ENCODE peak calls at places on chromosomes 3 and 15, in six cellular contexts. One of them, this sample, is unnamed.
A peak's percentile ranks its signal among the peaks of the same experiment; 100 is the strongest.

GRCh38 chr3:156477306-156477705 is 77.6 kb downstream of the SSR3 start:
- DNase-seq in H1: no peak
- DNase-seq in GM12891: no peak
- DNase-seq in K562: no peak
- DNase-seq in GM12878: no peak
- DNase-seq in HepG2: no peak
- DNase-seq in this sample: no peak

GRCh38 chr3:185757176-185757575 is 67.7 kb downstream of the IGF2BP2 start:
- DNase-seq in H1: no peak
- DNase-seq in GM12891: no peak
- DNase-seq in K562: no peak
- DNase-seq in GM12878: no peak
- DNase-seq in HepG2: no peak
- DNase-seq in this sample: no peak

GRCh38 chr15:33007295-33007855 is 187.1 kb downstream of the FMN1 start:
- DNase-seq in H1: no peak
- DNase-seq in GM12891: no peak
- DNase-seq in K562: no peak
- DNase-seq in GM12878: no peak
- DNase-seq in HepG2: no peak
- DNase-seq in this sample: no peak

GRCh38 chr3:57164606-57165573 is at the start of gene IL17RD:
- DNase-seq in H1: peak; percentile 92
- DNase-seq in GM12891: peak; percentile 67
- DNase-seq in K562: peak; percentile 94
- DNase-seq in GM12878: no peak
- DNase-seq in HepG2: peak; percentile 37
- DNase-seq in this sample: peak; percentile 51

GRCh38 chr3:126130981-126131750 is 47.2 kb upstream of the SLC41A3 start:
- DNase-seq in H1: peak; percentile 8
- DNase-seq in GM12891: no peak
- DNase-seq in K562: no peak
- DNase-seq in GM12878: no peak
- DNase-seq in HepG2: no peak
- DNase-seq in this sample: no peak

GRCh38 chr3:99532246-99532645 is 106.1 kb upstream of the COL8A1 start:
- DNase-seq in H1: peak; percentile 73
- DNase-seq in GM12891: no peak
- DNase-seq in K562: peak; percentile 7
- DNase-seq in GM12878: no peak
- DNase-seq in HepG2: peak; percentile 29
- DNase-seq in this sample: no peak

GRCh38 chr3:136350557-136350956 is 100.4 kb downstream of the PCCB start:
- DNase-seq in H1: no peak
- DNase-seq in GM12891: no peak
- DNase-seq in K562: no peak
- DNase-seq in GM12878: no peak
- DNase-seq in HepG2: no peak
- DNase-seq in this sample: no peak

GRCh38 chr15:84749111-84749991 is 959 bp downstream of the ZNF592 start:
- DNase-seq in H1: peak; percentile 53
- DNase-seq in GM12891: no peak
- DNase-seq in K562: peak; percentile 42
- DNase-seq in GM12878: no peak
- DNase-seq in HepG2: peak; percentile 56
- DNase-seq in this sample: no peak

GRCh38 chr3:194058189-194058571 is 77.8 kb upstream of the HES1 start:
- DNase-seq in H1: peak; percentile 79
- DNase-seq in GM12891: peak; percentile 42
- DNase-seq in K562: peak; percentile 26
- DNase-seq in GM12878: no peak
- DNase-seq in HepG2: peak; percentile 65
- DNase-seq in this sample: peak; percentile 60

GRCh38 chr3:15557511-15557946 is 36.0 kb upstream of the COLQ start:
- DNase-seq in H1: peak; percentile 55
- DNase-seq in GM12891: peak; percentile 13
- DNase-seq in K562: peak; percentile 67
- DNase-seq in GM12878: peak; percentile 67
- DNase-seq in HepG2: peak; percentile 75
- DNase-seq in this sample: no peak

GRCh38 chr3:97711664-97712063 is 52.9 kb upstream of the ARL6 start:
- DNase-seq in H1: no peak
- DNase-seq in GM12891: no peak
- DNase-seq in K562: no peak
- DNase-seq in GM12878: no peak
- DNase-seq in HepG2: no peak
- DNase-seq in this sample: no peak

GRCh38 chr3:40309925-40310635 is 573 bp downstream of the EIF1B start:
- DNase-seq in H1: peak; percentile 76
- DNase-seq in GM12891: peak; percentile 22
- DNase-seq in K562: peak; percentile 65
- DNase-seq in GM12878: no peak
- DNase-seq in HepG2: peak; percentile 35
- DNase-seq in this sample: peak; percentile 28

GRCh38 chr3:142693294-142693853 is 30.5 kb upstream of the TRPC1 start:
- DNase-seq in H1: no peak
- DNase-seq in GM12891: no peak
- DNase-seq in K562: no peak
- DNase-seq in GM12878: no peak
- DNase-seq in HepG2: no peak
- DNase-seq in this sample: no peak

GRCh38 chr3:42504334-42505202 is 2.1 kb downstream of the VIPR1 start:
- DNase-seq in H1: peak; percentile 38
- DNase-seq in GM12891: no peak
- DNase-seq in K562: no peak
- DNase-seq in GM12878: no peak
- DNase-seq in HepG2: no peak
- DNase-seq in this sample: no peak

GRCh38 chr15:43255376-43255775 is 11.4 kb downstream of the TGM5 start:
- DNase-seq in H1: no peak
- DNase-seq in GM12891: no peak
- DNase-seq in K562: no peak
- DNase-seq in GM12878: no peak
- DNase-seq in HepG2: no peak
- DNase-seq in this sample: no peak

GRCh38 chr3:148727242-148727641 is 29.5 kb downstream of the AGTR1 start:
- DNase-seq in H1: peak; percentile 53
- DNase-seq in GM12891: peak; percentile 11
- DNase-seq in K562: no peak
- DNase-seq in GM12878: no peak
- DNase-seq in HepG2: peak; percentile 30
- DNase-seq in this sample: no peak

GRCh38 chr3:134008630-134009156 is 21.0 kb downstream of the SLCO2A1 start:
- DNase-seq in H1: no peak
- DNase-seq in GM12891: no peak
- DNase-seq in K562: no peak
- DNase-seq in GM12878: no peak
- DNase-seq in HepG2: no peak
- DNase-seq in this sample: no peak

GRCh38 chr3:152200476-152201422 is 68.0 kb upstream of the MBNL1 start:
- DNase-seq in H1: no peak
- DNase-seq in GM12891: no peak
- DNase-seq in K562: no peak
- DNase-seq in GM12878: no peak
- DNase-seq in HepG2: no peak
- DNase-seq in this sample: no peak

GRCh38 chr3:57971975-57972374 is 36.2 kb upstream of the FLNB start:
- DNase-seq in H1: no peak
- DNase-seq in GM12891: no peak
- DNase-seq in K562: no peak
- DNase-seq in GM12878: no peak
- DNase-seq in HepG2: no peak
- DNase-seq in this sample: no peak

GRCh38 chr15:30940359-30940758 is 36.6 kb downstream of the FAN1 start:
- DNase-seq in H1: no peak
- DNase-seq in GM12891: no peak
- DNase-seq in K562: no peak
- DNase-seq in GM12878: no peak
- DNase-seq in HepG2: no peak
- DNase-seq in this sample: no peak

GRCh38 chr15:90535254-90535653 is 5.5 kb downstream of the CRTC3 start:
- DNase-seq in H1: no peak
- DNase-seq in GM12891: no peak
- DNase-seq in K562: no peak
- DNase-seq in GM12878: no peak
- DNase-seq in HepG2: no peak
- DNase-seq in this sample: no peak

GRCh38 chr15:100903191-100903590 is 16.0 kb upstream of the LRRK1 start:
- DNase-seq in H1: no peak
- DNase-seq in GM12891: no peak
- DNase-seq in K562: no peak
- DNase-seq in GM12878: no peak
- DNase-seq in HepG2: no peak
- DNase-seq in this sample: no peak

GRCh38 chr15:97995881-97996603 is 35.5 kb downstream of the ARRDC4 start:
- DNase-seq in H1: peak; percentile 49
- DNase-seq in GM12891: no peak
- DNase-seq in K562: no peak
- DNase-seq in GM12878: no peak
- DNase-seq in HepG2: no peak
- DNase-seq in this sample: no peak

GRCh38 chr15:66849746-66850077 is 147.7 kb downstream of the SMAD6 start:
- DNase-seq in H1: no peak
- DNase-seq in GM12891: no peak
- DNase-seq in K562: no peak
- DNase-seq in GM12878: no peak
- DNase-seq in HepG2: no peak
- DNase-seq in this sample: no peak

GRCh38 chr3:126394179-126394976 is at the start of gene CFAP100:
- DNase-seq in H1: peak; percentile 85
- DNase-seq in GM12891: no peak
- DNase-seq in K562: no peak
- DNase-seq in GM12878: no peak
- DNase-seq in HepG2: no peak
- DNase-seq in this sample: no peak

DNA sequence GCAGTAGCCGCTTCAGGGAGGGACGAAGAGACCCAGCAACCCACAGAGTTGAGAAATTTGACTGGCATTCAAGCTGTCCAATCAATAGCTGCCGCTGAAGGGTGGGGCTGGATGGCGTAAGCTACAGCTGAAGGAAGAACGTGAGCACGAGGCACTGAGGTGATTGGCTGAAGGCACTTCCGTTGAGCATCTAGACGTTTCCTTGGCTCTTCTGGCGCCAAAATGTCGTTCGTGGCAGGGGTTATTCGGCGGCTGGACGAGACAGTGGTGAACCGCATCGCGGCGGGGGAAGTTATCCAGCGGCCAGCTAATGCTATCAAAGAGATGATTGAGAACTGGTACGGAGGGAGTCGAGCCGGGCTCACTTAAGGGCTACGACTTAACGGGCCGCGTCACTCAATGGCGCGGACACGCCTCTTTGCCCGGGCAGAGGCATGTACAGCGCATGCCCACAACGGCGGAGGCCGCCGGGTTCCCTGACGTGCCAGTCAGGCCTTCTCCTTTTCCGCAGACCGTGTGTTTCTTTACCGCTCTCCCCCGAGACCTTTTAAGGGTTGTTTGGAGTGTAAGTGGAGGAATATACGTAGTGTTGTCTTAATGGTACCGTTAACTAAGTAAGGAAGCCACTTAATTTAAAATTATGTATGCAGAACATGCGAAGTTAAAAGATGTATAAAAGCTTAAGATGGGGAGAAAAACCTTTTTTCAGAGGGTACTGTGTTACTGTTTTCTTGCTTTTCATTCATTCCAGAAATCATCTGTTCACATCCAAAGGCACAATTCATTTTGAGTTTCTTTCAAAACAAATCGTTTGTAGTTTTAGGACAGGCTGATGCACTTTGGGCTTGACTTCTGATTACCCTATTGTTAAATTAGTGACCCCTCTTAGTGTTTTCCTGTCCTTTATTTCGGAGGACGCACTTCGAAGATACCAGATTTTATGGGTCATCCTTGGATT is at the start of gene MLH1:
- DNase-seq in H1: peak; percentile 95
- DNase-seq in GM12891: peak; percentile 48
- DNase-seq in K562: peak; percentile 99
- DNase-seq in GM12878: peak; percentile 100
- DNase-seq in HepG2: peak; percentile 100
- DNase-seq in this sample: peak; percentile 56
- TF ChIP-seq POLR2A in H1: peak; percentile 32
- TF ChIP-seq POLR2A in GM12891: peak; percentile 96
- TF ChIP-seq POLR2A in K562: peak; percentile 91
- TF ChIP-seq POLR2A in GM12878: peak; percentile 85
- TF ChIP-seq POLR2A in HepG2: peak; percentile 87
- TF ChIP-seq POLR2A in this sample: peak; percentile 94

DNA sequence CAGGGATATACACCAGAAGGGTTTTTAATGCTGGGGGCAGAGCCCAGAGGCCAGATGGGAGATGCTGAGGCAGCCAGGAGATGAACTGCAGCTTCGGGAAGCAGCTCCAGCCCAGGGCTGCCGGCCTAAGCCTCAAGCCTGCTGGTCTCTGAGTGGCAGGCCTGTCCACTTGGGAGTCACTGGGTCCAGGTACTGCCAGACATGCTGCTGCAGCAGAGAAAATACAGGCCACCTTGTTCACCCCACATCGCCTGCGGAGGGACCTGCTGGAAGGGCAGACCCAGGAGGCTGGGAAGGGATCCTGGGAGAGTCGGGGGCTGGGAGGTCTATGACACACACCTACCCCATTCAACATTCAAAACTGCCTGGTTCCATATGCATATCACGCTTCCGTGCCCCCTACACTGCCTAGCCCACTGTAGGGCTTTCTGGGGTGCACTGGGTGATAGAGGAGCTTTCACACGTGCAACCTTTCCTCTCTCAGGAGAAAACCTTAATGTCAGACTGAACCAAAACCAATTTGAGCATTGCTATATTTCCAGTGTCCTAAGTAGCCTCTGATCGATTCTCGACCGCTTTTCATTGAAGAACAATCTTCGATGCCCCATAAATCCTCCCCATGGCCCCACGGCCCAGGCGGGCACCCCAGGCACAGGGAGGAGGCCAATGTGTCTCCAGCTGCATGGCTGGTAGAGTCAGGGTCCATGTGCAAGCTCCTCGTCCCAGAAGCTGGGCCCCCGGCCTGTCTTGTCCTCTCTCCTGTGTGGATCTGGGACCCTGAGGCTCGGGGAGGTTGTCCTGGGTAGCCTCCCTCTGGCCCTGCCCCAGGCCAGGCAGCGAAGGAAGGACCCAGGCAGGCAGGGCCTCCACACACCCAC is 147.4 kb downstream of the ATP10A start:
- DNase-seq in H1: no peak
- DNase-seq in GM12891: no peak
- DNase-seq in K562: no peak
- DNase-seq in GM12878: no peak
- DNase-seq in HepG2: no peak
- DNase-seq in this sample: no peak
- TF ChIP-seq TAF1 in H1: no peak
- TF ChIP-seq TAF1 in GM12891: no peak
- TF ChIP-seq TAF1 in K562: no peak
- TF ChIP-seq TAF1 in GM12878: no peak
- TF ChIP-seq TAF1 in HepG2: no peak
- TF ChIP-seq TAF1 in this sample: no peak

GRCh38 chr15:95687056-95687455 is 643.4 kb upstream of the NR2F2 start:
- DNase-seq in H1: no peak
- DNase-seq in GM12891: no peak
- DNase-seq in K562: no peak
- DNase-seq in GM12878: no peak
- DNase-seq in HepG2: no peak
- DNase-seq in this sample: no peak
- TF ChIP-seq POLR2A in H1: no peak
- TF ChIP-seq POLR2A in GM12891: no peak
- TF ChIP-seq POLR2A in K562: no peak
- TF ChIP-seq POLR2A in GM12878: no peak
- TF ChIP-seq POLR2A in HepG2: no peak
- TF ChIP-seq POLR2A in this sample: no peak

GRCh38 chr3:43770426-43771103 is 79.8 kb downstream of the ABHD5 start:
- DNase-seq in H1: no peak
- DNase-seq in GM12891: no peak
- DNase-seq in K562: peak; percentile 92
- DNase-seq in GM12878: no peak
- DNase-seq in HepG2: no peak
- DNase-seq in this sample: no peak
- TF ChIP-seq TAF1 in H1: no peak
- TF ChIP-seq TAF1 in GM12891: no peak
- TF ChIP-seq TAF1 in K562: no peak
- TF ChIP-seq TAF1 in GM12878: no peak
- TF ChIP-seq TAF1 in HepG2: no peak
- TF ChIP-seq TAF1 in this sample: no peak